ENCODE peak calls at places on chromosomes 7 and 10, in nine cellular contexts. I is HCEC 1CT; H is HT1080; S is NCI-H2081; V is mesothelial cell of epicardium; X is stromal cell of bone marrow; T is NCI-H510A; P is kidney glomerular epithelial cell; N is stimulated activated CD4-positive, alpha-beta T cell treated with anti-CD3 and anti-CD28 coated beads, Interleukin-15, amount 100 ng/mL, for 1 hour. C is an unnamed sample.

GRCh38 chr7:27210441-27211083 is 10.7 kb upstream of the HOXA13 start:
- DNase-seq in I (no peak), S (no peak), T (no peak), N (no peak), H (peak; percentile 31), P (peak; percentile 34), X (no peak), V (no peak), C (no peak)

GRCh38 chr7:49112222-49112621 is 187.9 kb downstream of the CDC14C start:
- DNase-seq in N (no peak), I (no peak), T (no peak), H (no peak), X (no peak), V (no peak), S (no peak), P (no peak), C (no peak)

GRCh38 chr7:74058486-74058885 is 25.1 kb upstream of the LIMK1 start:
- DNase-seq in V (no peak), I (no peak), P (no peak), T (no peak), H (no peak), S (no peak), N (no peak), X (no peak), C (no peak)

GRCh38 chr10:110706690-110707098 is 62.6 kb downstream of the RBM20 start:
- DNase-seq in N (no peak), P (peak; percentile 90), H (peak; percentile 79), I (peak; percentile 80), V (no peak), T (no peak), S (no peak), X (peak; percentile 68), C (no peak)

GRCh38 chr7:98731651-98732050 is 114.6 kb downstream of the NPTX2 start:
- DNase-seq in H (no peak), V (no peak), I (no peak), N (no peak), P (no peak), T (no peak), X (no peak), S (no peak), C (no peak)

GRCh38 chr7:127380479-127380878 is 12.0 kb downstream of the ZNF800 start:
- DNase-seq in S (no peak), X (no peak), I (no peak), V (no peak), H (no peak), N (no peak), T (no peak), P (no peak), C (no peak)

GRCh38 chr7:67896721-67897120 is 900.1 kb downstream of the TYW1 start:
- DNase-seq in N (no peak), I (no peak), S (no peak), V (no peak), H (no peak), X (no peak), T (no peak), P (no peak), C (no peak)

GRCh38 chr10:132870426-132870825 is 71.9 kb downstream of the CFAP46 start:
- DNase-seq in T (no peak), H (no peak), I (no peak), S (no peak), N (no peak), X (no peak), P (no peak), V (no peak), C (no peak)

GRCh38 chr10:47317251-47317650 is 5.0 kb upstream of the GDF2 start:
- DNase-seq in H (no peak), T (no peak), S (no peak), I (no peak), V (no peak), X (no peak), N (no peak), P (no peak), C (no peak)

GRCh38 chr10:109062371-109062770 is 860.9 kb downstream of the XPNPEP1 start:
- DNase-seq in N (no peak), V (no peak), T (no peak), I (peak; percentile 93), P (peak; percentile 87), H (peak; percentile 75), S (no peak), X (no peak), C (no peak)

GRCh38 chr7:66694286-66694685 is 46.2 kb upstream of the RABGEF1 start:
- DNase-seq in H (no peak), X (no peak), P (no peak), I (no peak), T (no peak), N (no peak), V (no peak), S (no peak), C (no peak)

GRCh38 chr10:4515711-4516110 is 310.3 kb upstream of the AKR1E2 start:
- DNase-seq in N (no peak), I (no peak), V (no peak), H (no peak), T (no peak), X (no peak), S (no peak), P (no peak), C (no peak)

GRCh38 chr10:22420787-22421517 is 75.7 kb downstream of the SPAG6 start:
- DNase-seq in T (no peak), S (no peak), X (no peak), P (no peak), V (no peak), N (no peak), I (peak; percentile 53), H (no peak), C (no peak)

GRCh38 chr10:34280599-34281374 is 534.3 kb downstream of the PARD3 start:
- DNase-seq in H (peak; percentile 95), V (no peak), S (no peak), P (peak; percentile 90), X (peak; percentile 95), I (peak; percentile 98), N (no peak), T (no peak), C (no peak)

GRCh38 chr7:137984181-137985041 is 17.5 kb downstream of the CREB3L2 start:
- DNase-seq in T (no peak), I (no peak), S (no peak), X (no peak), P (no peak), V (no peak), H (no peak), N (no peak), C (no peak)

GRCh38 chr10:11154809-11155208 is 137.1 kb downstream of the CELF2 start:
- DNase-seq in P (peak; percentile 11), I (no peak), X (no peak), T (no peak), N (no peak), H (no peak), V (no peak), S (no peak), C (no peak)

GRCh38 chr10:1155791-1156615 is 99.8 kb downstream of the WDR37 start:
- DNase-seq in T (no peak), S (no peak), V (no peak), X (no peak), I (no peak), N (no peak), P (no peak), H (no peak), C (peak; percentile 62)

GRCh38 chr7:50957427-50957826 is 174.7 kb upstream of the GRB10 start:
- DNase-seq in N (no peak), H (no peak), P (no peak), X (no peak), I (no peak), S (peak; percentile 12), V (no peak), T (no peak), C (no peak)

GRCh38 chr7:151060416-151061234 is 1.2 kb downstream of the SLC4A2 start:
- DNase-seq in S (peak; percentile 19), I (peak; percentile 37), X (no peak), H (peak; percentile 46), P (peak; percentile 51), N (no peak), V (no peak), T (no peak), C (no peak)

GRCh38 chr7:67918158-67918557 is 921.5 kb downstream of the TYW1 start:
- DNase-seq in T (no peak), H (peak; percentile 23), S (peak; percentile 32), V (no peak), X (no peak), N (no peak), P (no peak), I (no peak), C (no peak)

GRCh38 chr10:32349968-32350738 is 3.2 kb upstream of the EPC1 start:
- DNase-seq in I (no peak), S (no peak), T (no peak), X (no peak), V (no peak), H (no peak), P (no peak), N (no peak), C (no peak)

GRCh38 chr7:18895456-18895855 is 222.0 kb downstream of the TWIST1 start:
- DNase-seq in H (peak; percentile 88), N (no peak), S (no peak), X (peak; percentile 57), P (peak; percentile 83), T (no peak), V (no peak), I (peak; percentile 86), C (no peak)

GRCh38 chr10:34933676-34934075 is 118.6 kb upstream of the PARD3 start:
- DNase-seq in N (no peak), H (no peak), T (no peak), I (no peak), S (no peak), P (no peak), V (no peak), X (no peak), C (peak; percentile 81)

GRCh38 chr7:21370283-21370982 is 57.5 kb upstream of the SP4 start:
- DNase-seq in V (no peak), T (peak; percentile 48), P (no peak), H (no peak), S (no peak), X (no peak), N (no peak), I (no peak), C (no peak)

GRCh38 chr10:132836832-132837540 is 51.0 kb upstream of the NKX6-2 start:
- DNase-seq in S (peak; percentile 10), P (no peak), V (peak; percentile 55), T (no peak), X (peak; percentile 4), H (no peak), N (peak; percentile 44), I (no peak), C (peak; percentile 68)

GRCh38 chr7:95491634-95492314 is 6.0 kb downstream of the ASB4 start:
- DNase-seq in V (no peak), H (peak; percentile 41), X (no peak), N (no peak), I (no peak), P (peak; percentile 80), S (no peak), T (peak; percentile 50), C (no peak)

GRCh38 chr10:124732931-124733536 is 11.1 kb downstream of the FAM53B start:
- DNase-seq in H (no peak), S (no peak), P (peak; percentile 64), X (no peak), N (peak; percentile 49), T (no peak), V (no peak), I (peak; percentile 53), C (no peak)

GRCh38 chr10:47418966-47419365 is 34.9 kb upstream of the ZNF488 start:
- DNase-seq in V (no peak), I (no peak), T (no peak), S (no peak), N (no peak), P (no peak), H (no peak), X (no peak), C (no peak)

GRCh38 chr10:76086571-76087260 is 655.3 kb downstream of the LRMDA start:
- DNase-seq in V (no peak), H (peak; percentile 55), T (no peak), N (no peak), I (peak; percentile 59), P (peak; percentile 97), X (peak; percentile 79), S (peak; percentile 48), C (no peak)

GRCh38 chr7:40899651-40900507 is 765.1 kb downstream of the SUGCT start:
- DNase-seq in P (no peak), H (no peak), V (no peak), T (no peak), I (no peak), X (peak; percentile 64), N (no peak), S (no peak), C (no peak)

GRCh38 chr7:2066251-2066919 is 166.4 kb downstream of the MAD1L1 start:
- DNase-seq in N (no peak), P (no peak), X (no peak), H (no peak), V (no peak), S (no peak), I (no peak), T (no peak), C (no peak)